ENCODE peak calls at places on chromosomes 4 and X, in six cellular contexts. L is uterus, H is esophagus squamous epithelium, F is lower lobe of right lung, M is mucosa of descending colon, D is mammary epithelial cell. G is an unnamed sample. For H3K36me3, the result is how much of the 10 kb centered on the place peaks cover.

GRCh38 chr4:73648478-73648877 is 28.2 kb upstream of the RASSF6 start:
- DNase-seq in L (no peak), H (no peak), F (no peak), M (no peak), D (no peak), G (no peak)

GRCh38 chr4:40395166-40395900 is 60.2 kb downstream of the CHRNA9 start:
- DNase-seq in L (no peak), H (no peak), F (no peak), M (no peak), D (no peak), G (no peak)

GRCh38 chrX:57282568-57282967 is 3.9 kb upstream of the FAAH2 start:
- DNase-seq in L (no peak), H (no peak), F (no peak), M (no peak), D (no peak), G (no peak)

GRCh38 chrX:130771230-130771629 is 131.8 kb downstream of the ENOX2 start:
- DNase-seq in L (no peak), H (no peak), F (no peak), M (no peak), D (no peak), G (no peak)

GRCh38 chrX:49178537-49178936 is 6.8 kb downstream of the PLP2 start:
- DNase-seq in L (no peak), H (no peak), F (no peak), M (no peak), D (no peak), G (no peak)

GRCh38 chr4:124839786-124840390 is 127.4 kb upstream of the ANKRD50 start:
- DNase-seq in L (no peak), H (no peak), F (no peak), M (no peak), D (no peak), G (no peak)

GRCh38 chrX:37905436-37906147 is 58.2 kb upstream of the DYNLT3 start:
- DNase-seq in L (peak), H (no peak), F (no peak), M (peak), D (no peak), G (no peak)

GRCh38 chr4:17126306-17126978 is 228.0 kb upstream of the LDB2 start:
- DNase-seq in L (no peak), H (no peak), F (no peak), M (no peak), D (no peak), G (no peak)

GRCh38 chrX:137166591-137166990 is 132.8 kb upstream of the GPR101 start:
- DNase-seq in L (no peak), H (no peak), F (no peak), M (no peak), D (no peak), G (no peak)

GRCh38 chr4:56314207-56314915 is 72.9 kb downstream of the AASDH start:
- DNase-seq in L (no peak), H (no peak), F (no peak), M (no peak), D (no peak), G (no peak)

GRCh38 chrX:40108959-40109287 is 11.2 kb upstream of the BCOR start:
- DNase-seq in L (peak), H (no peak), F (peak), M (peak), D (peak), G (no peak)

GRCh38 chr4:73831569-73831968 is 4.9 kb upstream of the CXCL6 start:
- DNase-seq in L (no peak), H (no peak), F (no peak), M (no peak), D (no peak), G (no peak)

GRCh38 chrX:118802857-118803256 is 20.8 kb upstream of the ZCCHC12 start:
- DNase-seq in L (peak), H (no peak), F (no peak), M (peak), D (no peak), G (no peak)

GRCh38 chr4:8502836-8503585 is 62.4 kb downstream of the TRMT44 start:
- DNase-seq in L (peak), H (no peak), F (no peak), M (no peak), D (no peak), G (no peak)

GRCh38 chr4:184148871-184149637 is 68.6 kb downstream of the ENPP6 start:
- DNase-seq in L (no peak), H (no peak), F (no peak), M (no peak), D (no peak), G (no peak)

GRCh38 chr4:1255699-1256098 is 6.8 kb upstream of the CTBP1 start:
- DNase-seq in L (no peak), H (no peak), F (no peak), M (no peak), D (no peak), G (no peak)

GRCh38 chrX:128928636-128929035 is 594.7 kb downstream of the SMARCA1 start:
- DNase-seq in L (no peak), H (no peak), F (no peak), M (no peak), D (no peak), G (peak)

GRCh38 chr4:126992910-126993309 is 639.8 kb upstream of the INTU start:
- DNase-seq in L (no peak), H (no peak), F (no peak), M (no peak), D (no peak), G (no peak)

GRCh38 chr4:114296126-114296525 is 302.5 kb upstream of the UGT8 start:
- DNase-seq in L (no peak), H (no peak), F (no peak), M (no peak), D (no peak), G (no peak)

GRCh38 chrX:102858826-102859627 is 78.0 kb upstream of the RAB40AL start:
- DNase-seq in L (no peak), H (no peak), F (no peak), M (peak), D (no peak), G (no peak)

GRCh38 chrX:31200430-31200829 is 128.6 kb upstream of the FTHL17 start:
- DNase-seq in L (no peak), H (no peak), F (no peak), M (no peak), D (no peak), G (no peak)

GRCh38 chrX:17405225-17405969 is 30.4 kb downstream of the NHS start:
- DNase-seq in L (no peak), H (no peak), F (no peak), M (no peak), D (peak), G (peak)

GRCh38 chr4:26356067-26356466 is 35.3 kb downstream of the RBPJ start:
- DNase-seq in L (no peak), H (no peak), F (no peak), M (no peak), D (peak), G (no peak)

GRCh38 chr4:136687118-136687517 is 845.2 kb downstream of the PCDH18 start:
- DNase-seq in L (no peak), H (no peak), F (no peak), M (no peak), D (no peak), G (no peak)

GRCh38 chrX:31112226-31112999 is 40.6 kb upstream of the FTHL17 start:
- DNase-seq in L (no peak), H (no peak), F (no peak), M (no peak), D (peak), G (no peak)

GRCh38 chrX:132622130-132622529 is 133.3 kb upstream of the MBNL3 start:
- DNase-seq in L (no peak), H (no peak), F (no peak), M (no peak), D (peak), G (no peak)

GRCh38 chr4:66482186-66482585 is 811.9 kb upstream of the EPHA5 start:
- DNase-seq in L (no peak), H (no peak), F (no peak), M (no peak), D (no peak), G (no peak)

GRCh38 chrX:9966775-9967408 is at the start of gene CLDN34:
- DNase-seq in L (no peak), H (no peak), F (no peak), M (no peak), D (no peak), G (no peak)

GRCh38 chr4:24091632-24092240 is 201.9 kb upstream of the PPARGC1A start:
- DNase-seq in L (no peak), H (no peak), F (no peak), M (no peak), D (no peak), G (no peak)

DNA sequence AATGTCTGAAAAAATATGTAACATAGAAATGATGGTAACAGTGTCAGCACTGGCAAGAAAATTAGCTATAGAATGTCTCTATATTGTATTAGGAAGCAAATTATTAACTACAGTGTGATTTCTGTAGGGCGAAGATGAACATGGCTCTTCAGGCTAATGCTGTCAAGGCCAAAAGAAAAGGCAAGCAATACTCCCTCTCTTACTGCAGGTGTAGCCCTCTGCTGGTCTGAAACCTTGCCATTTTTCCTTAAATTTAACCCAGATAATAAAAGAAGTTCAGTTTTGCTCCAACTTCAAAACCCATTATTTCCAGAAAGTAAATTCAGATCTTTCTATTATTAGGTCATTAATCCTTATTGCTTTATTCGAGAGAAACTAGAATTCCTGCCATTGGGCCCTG is 215.9 kb downstream of the LRBA start:
- DNase-seq in L (no peak), H (no peak), F (no peak), M (no peak), D (no peak), G (no peak)
- TF ChIP-seq CTCF in L (no peak), H (no peak), F (no peak), M (no peak), D (no peak), G (no peak)

GRCh38 chrX:47180346-47180745 is 13.3 kb upstream of the UBA1 start:
- DNase-seq in L (no peak), H (no peak), F (no peak), M (no peak), D (no peak), G (no peak)
- H3K36me3 ChIP-seq in L (under half), H (half or more), F (half or more), M (under half), D (under half), G (under half)

DNA sequence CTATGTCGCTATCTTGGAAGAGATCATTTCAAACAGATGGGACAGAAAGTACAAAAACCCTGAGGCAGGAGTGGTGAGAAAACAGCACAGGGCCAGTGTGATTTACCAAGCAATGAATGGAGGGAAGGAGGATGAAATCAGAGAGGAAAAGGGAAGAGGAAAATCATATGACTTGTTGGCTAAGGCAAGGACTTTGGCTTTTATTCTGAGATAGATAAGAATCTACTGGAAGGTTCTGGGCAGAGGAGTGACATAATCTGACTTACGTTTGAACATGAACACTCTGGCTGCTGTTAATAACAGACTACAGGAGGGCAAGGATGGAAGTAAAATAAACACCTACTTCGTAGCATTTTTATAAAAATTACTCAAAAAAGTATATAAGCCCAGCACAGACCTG is 207.8 kb upstream of the SLC7A11 start:
- DNase-seq in L (no peak), H (no peak), F (no peak), M (no peak), D (peak), G (no peak)
- H3K4me3 ChIP-seq in L (no peak), H (no peak), F (no peak), M (no peak), D (no peak), G (no peak)

DNA sequence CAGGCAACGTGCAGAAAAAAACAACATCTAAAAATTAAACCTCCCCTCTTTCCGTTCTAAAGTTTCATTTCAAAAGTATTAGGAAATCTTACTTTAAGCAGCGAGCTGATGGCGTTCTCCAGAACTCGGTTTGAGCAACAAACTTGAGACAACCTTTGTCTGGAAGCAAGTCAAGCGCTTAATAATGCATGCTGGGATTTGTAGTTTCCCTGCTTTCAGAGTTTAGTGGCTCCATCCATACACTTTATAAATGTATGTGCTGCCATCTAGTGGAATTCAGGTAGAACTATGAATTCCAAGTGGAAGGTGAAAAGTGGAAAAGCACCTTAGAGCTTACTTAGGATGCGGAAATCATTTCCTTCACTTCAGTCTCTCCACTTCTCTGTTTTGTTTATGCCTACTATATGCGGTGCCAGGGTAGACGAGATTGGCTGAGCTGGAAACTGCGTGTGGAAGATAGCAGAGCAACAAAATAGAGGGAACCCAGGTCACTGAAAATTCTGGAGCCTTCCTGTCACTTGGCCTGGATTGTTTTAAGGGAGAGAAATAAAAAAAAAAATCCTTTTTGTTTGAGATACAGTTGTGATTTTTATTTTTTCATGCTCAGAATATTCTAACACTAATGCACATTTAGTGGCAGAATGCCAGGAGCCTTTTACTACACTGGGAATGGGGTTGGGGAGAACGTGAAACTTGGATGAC is at the start of gene BDH2:
- DNase-seq in L (peak), H (no peak), F (no peak), M (peak), D (peak), G (peak)
- TF ChIP-seq CTCF in L (peak), H (peak), F (peak), M (peak), D (peak), G (peak)

DNA sequence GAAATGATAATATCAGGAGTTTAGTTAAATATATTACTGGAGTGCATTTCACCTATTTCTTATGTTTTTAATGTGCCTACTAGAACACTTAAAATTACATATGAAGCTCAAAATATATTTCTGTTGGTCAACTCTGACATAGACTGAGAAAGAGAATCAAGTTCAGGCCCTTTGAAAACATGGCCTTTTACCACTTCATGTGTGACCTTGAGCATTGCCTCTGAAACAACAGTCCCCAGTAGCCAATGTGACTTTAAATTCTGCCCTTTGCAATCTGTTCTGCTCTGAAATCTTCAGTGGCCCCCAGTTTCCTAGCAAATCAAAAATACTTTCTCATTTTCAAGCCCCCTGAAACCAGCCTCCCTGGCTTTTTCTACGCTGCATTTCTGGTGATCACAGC is 50.1 kb upstream of the TBC1D14 start:
- DNase-seq in L (no peak), H (no peak), F (no peak), M (no peak), D (no peak), G (no peak)
- H3K36me3 ChIP-seq in L (under half), H (half or more), F (half or more), M (under half), D (under half), G (under half)

G was measured in kidney epithelial cell.